ENCODE peak calls at places on chromosome 20, in nine cellular contexts. E, V, D, L, K, T, F, P and R are unnamed samples.

GRCh38 chr20:10611357-10611756 is 62.4 kb downstream of the JAG1 start:
- DNase-seq in E (peak), V (no peak), D (no peak), L (peak), K (no peak), T (no peak), F (peak), P (peak), R (no peak)

GRCh38 chr20:47150403-47151152 is 205.9 kb downstream of the ZMYND8 start:
- DNase-seq in E (peak), V (peak), D (peak), L (peak), K (no peak), T (peak), F (peak), P (peak), R (no peak)

GRCh38 chr20:25579081-25579770 is 6.1 kb downstream of the NINL start:
- DNase-seq in E (no peak), V (no peak), D (no peak), L (peak), K (no peak), T (no peak), F (no peak), P (no peak), R (peak)

GRCh38 chr20:49123982-49124381 is 64.2 kb downstream of the STAU1 start:
- DNase-seq in E (no peak), V (no peak), D (no peak), L (no peak), K (no peak), T (no peak), F (no peak), P (no peak), R (no peak)

GRCh38 chr20:63342561-63343459 is 18.3 kb downstream of the CHRNA4 start:
- DNase-seq in E (no peak), V (no peak), D (no peak), L (no peak), K (no peak), T (no peak), F (no peak), P (no peak), R (peak)

GRCh38 chr20:21019468-21019830 is 86.7 kb downstream of the LINC00237 start:
- DNase-seq in E (no peak), V (no peak), D (no peak), L (no peak), K (no peak), T (no peak), F (no peak), P (no peak), R (no peak)

GRCh38 chr20:19812056-19812455 is 54.0 kb downstream of the RIN2 start:
- DNase-seq in E (no peak), V (no peak), D (no peak), L (no peak), K (no peak), T (no peak), F (no peak), P (no peak), R (no peak)

GRCh38 chr20:62368629-62369507 is 1.8 kb upstream of the LAMA5 start:
- DNase-seq in E (peak), V (peak), D (no peak), L (peak), K (no peak), T (no peak), F (no peak), P (peak), R (no peak)

GRCh38 chr20:19828233-19828632 is 70.2 kb downstream of the RIN2 start:
- DNase-seq in E (no peak), V (no peak), D (peak), L (no peak), K (no peak), T (peak), F (no peak), P (no peak), R (no peak)

GRCh38 chr20:4064118-4064962 is 49.0 kb upstream of the RNF24 start:
- DNase-seq in E (peak), V (peak), D (peak), L (peak), K (peak), T (no peak), F (peak), P (peak), R (peak)

GRCh38 chr20:63691711-63692435 is 4.6 kb upstream of the TNFRSF6B start:
- DNase-seq in E (no peak), V (no peak), D (no peak), L (no peak), K (no peak), T (no peak), F (no peak), P (no peak), R (peak)

GRCh38 chr20:61788343-61788742 is 277.3 kb downstream of the TAF4 start:
- DNase-seq in E (no peak), V (no peak), D (no peak), L (no peak), K (no peak), T (no peak), F (no peak), P (no peak), R (no peak)

GRCh38 chr20:15235799-15236198 is 898.4 kb upstream of the FLRT3 start:
- DNase-seq in E (no peak), V (no peak), D (no peak), L (no peak), K (no peak), T (no peak), F (no peak), P (no peak), R (no peak)

GRCh38 chr20:41169184-41169690 is 31.9 kb downstream of the PLCG1 start:
- DNase-seq in E (no peak), V (no peak), D (no peak), L (no peak), K (no peak), T (no peak), F (no peak), P (no peak), R (no peak)
- TF ChIP-seq POLR2AphosphoS5 in E (no peak), V (no peak), D (no peak), L (no peak), K (no peak), T (no peak), F (no peak), P (no peak), R (no peak)

GRCh38 chr20:41087777-41088176 is 49.6 kb upstream of the PLCG1 start:
- DNase-seq in E (no peak), V (no peak), D (no peak), L (no peak), K (no peak), T (no peak), F (no peak), P (no peak), R (no peak)
- H3K4me3 ChIP-seq in E (no peak), V (no peak), D (no peak), L (no peak), K (no peak), T (no peak), F (no peak), P (no peak), R (no peak)

GRCh38 chr20:34709836-34710567 is 5.9 kb downstream of the TP53INP2 start:
- DNase-seq in E (peak), V (peak), D (peak), L (peak), K (no peak), T (no peak), F (peak), P (peak), R (peak)
- TF ChIP-seq POLR2AphosphoS5 in E (no peak), V (no peak), D (no peak), L (no peak), K (no peak), T (peak), F (no peak), P (no peak), R (no peak)

GRCh38 chr20:41032243-41032642 is 3.6 kb downstream of the TOP1 start:
- DNase-seq in E (no peak), V (no peak), D (no peak), L (no peak), K (no peak), T (no peak), F (no peak), P (no peak), R (no peak)
- H3K4me3 ChIP-seq in E (peak), V (no peak), D (no peak), L (no peak), K (no peak), T (peak), F (no peak), P (no peak), R (no peak)

GRCh38 chr20:7985916-7986315 is 33.6 kb downstream of the TMX4 start:
- DNase-seq in E (no peak), V (no peak), D (no peak), L (no peak), K (no peak), T (no peak), F (no peak), P (no peak), R (no peak)

GRCh38 chr20:7993238-7993637 is 26.3 kb downstream of the TMX4 start:
- DNase-seq in E (no peak), V (no peak), D (no peak), L (no peak), K (no peak), T (no peak), F (no peak), P (no peak), R (no peak)

GRCh38 chr20:7984192-7984591 is 35.4 kb downstream of the TMX4 start:
- DNase-seq in E (no peak), V (no peak), D (no peak), L (peak), K (no peak), T (no peak), F (no peak), P (no peak), R (no peak)

GRCh38 chr20:7993703-7994102 is 25.9 kb downstream of the TMX4 start:
- DNase-seq in E (no peak), V (no peak), D (no peak), L (no peak), K (no peak), T (no peak), F (no peak), P (no peak), R (no peak)

GRCh38 chr20:7989379-7989778 is 30.2 kb downstream of the TMX4 start:
- DNase-seq in E (no peak), V (no peak), D (no peak), L (no peak), K (no peak), T (no peak), F (no peak), P (no peak), R (no peak)
- TF ChIP-seq POLR2AphosphoS5 in E (no peak), V (no peak), D (no peak), L (no peak), K (no peak), T (no peak), F (no peak), P (no peak), R (no peak)

GRCh38 chr20:44549123-44549522 is 27.3 kb upstream of the SERINC3 start:
- DNase-seq in E (no peak), V (no peak), D (no peak), L (no peak), K (no peak), T (no peak), F (no peak), P (no peak), R (no peak)
- H3K4me3 ChIP-seq in E (no peak), V (no peak), D (no peak), L (no peak), K (no peak), T (no peak), F (no peak), P (no peak), R (no peak)

GRCh38 chr20:35721219-35721618 is 20.8 kb downstream of the RBM39 start:
- DNase-seq in E (no peak), V (no peak), D (no peak), L (no peak), K (no peak), T (no peak), F (no peak), P (no peak), R (no peak)

GRCh38 chr20:35721621-35722020 is 20.4 kb downstream of the RBM39 start:
- DNase-seq in E (no peak), V (no peak), D (no peak), L (no peak), K (no peak), T (no peak), F (no peak), P (no peak), R (no peak)

GRCh38 chr20:35719717-35720116 is 20.5 kb downstream of the ROMO1 start:
- DNase-seq in E (no peak), V (no peak), D (no peak), L (no peak), K (no peak), T (no peak), F (no peak), P (no peak), R (no peak)

GRCh38 chr20:35718972-35719635 is 19.9 kb downstream of the ROMO1 start:
- DNase-seq in E (no peak), V (no peak), D (no peak), L (no peak), K (no peak), T (no peak), F (no peak), P (no peak), R (no peak)

GRCh38 chr20:35720165-35721123 is 21.2 kb downstream of the ROMO1 start:
- DNase-seq in E (no peak), V (no peak), D (no peak), L (no peak), K (no peak), T (no peak), F (no peak), P (no peak), R (no peak)
- TF ChIP-seq POLR2AphosphoS5 in E (peak), V (no peak), D (no peak), L (no peak), K (no peak), T (no peak), F (no peak), P (no peak), R (no peak)

DNA sequence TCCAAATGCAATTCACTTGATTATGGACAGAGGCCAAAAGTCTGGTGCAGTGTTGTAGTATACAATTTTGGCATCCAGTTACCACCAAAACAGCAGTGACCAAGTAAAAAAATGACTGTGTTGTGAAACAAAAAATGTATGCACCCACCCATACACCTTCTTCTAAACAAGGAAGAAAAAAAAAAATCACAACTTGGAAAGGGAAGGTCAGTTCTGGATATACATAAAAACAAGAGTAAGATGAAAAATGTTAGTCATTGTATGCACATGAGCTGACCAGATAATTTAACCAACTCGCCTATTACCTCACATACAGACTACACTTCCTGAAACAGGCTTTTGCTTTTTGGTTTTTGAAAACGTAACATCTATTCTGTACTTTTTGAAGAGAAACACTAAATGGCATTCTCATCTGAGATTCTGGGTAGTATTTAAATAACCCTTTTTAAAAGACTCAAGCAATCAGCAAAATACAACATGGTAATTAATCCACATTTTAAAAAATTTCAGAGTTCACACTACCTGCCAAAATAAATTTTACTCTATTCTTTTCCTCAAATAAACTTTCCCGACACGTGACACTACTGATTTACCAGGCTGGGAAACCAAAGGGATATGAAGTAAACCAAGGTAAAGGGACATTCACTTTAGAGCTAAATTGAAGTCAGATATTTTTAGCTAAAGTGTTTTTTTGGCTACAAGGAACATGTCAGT is 141.6 kb upstream of the SHLD1 start:
- DNase-seq in E (no peak), V (no peak), D (no peak), L (no peak), K (no peak), T (no peak), F (no peak), P (no peak), R (no peak)
- H3K4me3 ChIP-seq in E (peak), V (peak), D (no peak), L (no peak), K (peak), T (peak), F (no peak), P (no peak), R (peak)

GRCh38 chr20:38447931-38448675 is 13.0 kb upstream of the SNHG17 start:
- DNase-seq in E (no peak), V (no peak), D (no peak), L (no peak), K (no peak), T (no peak), F (no peak), P (no peak), R (peak)

GRCh38 chr20:38449046-38449445 is 13.9 kb upstream of the SNHG17 start:
- DNase-seq in E (no peak), V (no peak), D (no peak), L (no peak), K (no peak), T (no peak), F (no peak), P (no peak), R (no peak)

GRCh38 chr20:38445901-38446425 is 10.8 kb upstream of the SNHG17 start:
- DNase-seq in E (no peak), V (no peak), D (no peak), L (no peak), K (no peak), T (no peak), F (no peak), P (no peak), R (no peak)

GRCh38 chr20:38446441-38447209 is 11.5 kb upstream of the SNHG17 start:
- DNase-seq in E (peak), V (peak), D (peak), L (peak), K (peak), T (peak), F (peak), P (peak), R (peak)

GRCh38 chr20:38447251-38447661 is 12.1 kb upstream of the SNHG17 start:
- DNase-seq in E (no peak), V (no peak), D (no peak), L (peak), K (no peak), T (no peak), F (no peak), P (peak), R (peak)
- TF ChIP-seq POLR2AphosphoS5 in E (no peak), V (no peak), D (no peak), L (no peak), K (no peak), T (no peak), F (no peak), P (no peak), R (no peak)

GRCh38 chr20:1330075-1330830 is 1.3 kb upstream of the SDCBP2 start:
- DNase-seq in E (no peak), V (peak), D (no peak), L (no peak), K (peak), T (no peak), F (no peak), P (peak), R (peak)

GRCh38 chr20:1328680-1329330 is at the start of gene SDCBP2:
- DNase-seq in E (no peak), V (peak), D (peak), L (no peak), K (peak), T (no peak), F (peak), P (peak), R (peak)

GRCh38 chr20:1327241-1327653 is 1.7 kb downstream of the SDCBP2 start:
- DNase-seq in E (no peak), V (no peak), D (no peak), L (no peak), K (peak), T (no peak), F (no peak), P (peak), R (peak)

GRCh38 chr20:1326031-1326930 is 2.7 kb downstream of the SDCBP2 start:
- DNase-seq in E (no peak), V (no peak), D (no peak), L (no peak), K (peak), T (no peak), F (no peak), P (peak), R (peak)

DNA sequence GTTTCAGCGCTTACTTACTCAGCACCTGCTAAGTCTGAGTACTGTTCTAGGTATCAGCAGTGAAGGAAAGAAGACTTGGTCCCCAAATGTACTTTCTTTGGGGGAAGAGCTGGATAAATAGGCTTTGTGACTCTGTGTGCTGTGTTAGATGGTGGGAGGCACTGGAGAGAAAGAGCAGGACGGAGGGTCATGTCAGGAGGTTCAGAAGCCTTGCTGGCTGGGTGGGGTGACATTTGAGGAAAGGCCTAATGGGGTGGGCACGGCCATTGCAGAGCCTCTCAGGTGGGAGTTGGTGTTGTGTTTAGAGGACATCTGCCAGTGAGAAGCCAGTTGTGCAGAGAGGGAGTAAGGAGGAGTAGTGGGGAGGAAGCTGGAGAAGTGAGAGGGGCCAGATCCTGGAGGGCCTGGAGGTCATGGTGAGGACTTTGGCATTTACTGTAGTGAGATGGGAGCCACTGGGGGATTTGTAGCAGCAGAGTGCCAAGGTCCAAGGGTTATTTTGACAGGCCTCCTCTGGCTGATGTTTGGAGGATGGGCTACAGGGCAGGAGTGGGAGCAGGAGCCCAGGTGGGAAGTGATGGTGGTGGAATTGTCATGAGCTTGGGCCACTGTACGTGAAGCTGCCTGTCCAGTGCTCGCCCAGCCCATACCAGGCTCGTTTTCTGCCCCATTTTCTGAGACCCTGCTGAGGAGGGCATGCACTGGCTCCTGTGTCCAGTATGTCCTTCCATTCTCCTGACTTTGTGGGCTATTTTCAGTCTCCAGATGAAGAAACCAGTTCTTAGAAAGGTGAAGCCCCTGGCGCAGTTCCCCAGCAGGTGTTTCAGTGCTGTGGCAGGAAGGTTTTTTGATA is 886 bp downstream of the SDCBP2 start:
- DNase-seq in E (no peak), V (no peak), D (no peak), L (no peak), K (peak), T (no peak), F (no peak), P (peak), R (peak)
- H3K4me3 ChIP-seq in E (no peak), V (peak), D (no peak), L (no peak), K (peak), T (no peak), F (no peak), P (no peak), R (no peak)